ENCODE peak calls at places on chromosome 13, in four cellular contexts. M is cardiac muscle cell, G is choroid plexus epithelial cell, B is skeletal muscle cell. T is an unnamed sample.

GRCh38 chr13:23330356-23330755 is 103.1 kb downstream of the SACS start:
- DNase-seq in M (no peak), G (no peak), B (no peak), T (no peak)

GRCh38 chr13:108851660-108852059 is 222.2 kb downstream of the MYO16 start:
- DNase-seq in B (no peak), M (no peak), G (no peak), T (no peak)

GRCh38 chr13:33583398-33583797 is 234.6 kb upstream of the RFC3 start:
- DNase-seq in M (no peak), B (no peak), G (no peak), T (no peak)

GRCh38 chr13:95337597-95337996 is 36.3 kb upstream of the ABCC4 start:
- DNase-seq in B (no peak), M (no peak), G (no peak), T (no peak)

GRCh38 chr13:103883698-103884097 is 817.5 kb upstream of the SLC10A2 start:
- DNase-seq in M (peak; percentile 19), B (no peak), G (peak; percentile 18), T (no peak)

GRCh38 chr13:42485272-42485671 is 88.7 kb upstream of the TNFSF11 start:
- DNase-seq in G (peak; percentile 29), M (no peak), B (no peak), T (no peak)

GRCh38 chr13:33053397-33054066 is 37.3 kb downstream of the KL start:
- DNase-seq in M (no peak), B (no peak), G (peak; percentile 12), T (no peak)

GRCh38 chr13:75479102-75479501 is 2.9 kb downstream of the TBC1D4 start:
- DNase-seq in B (no peak), M (no peak), G (no peak), T (no peak)

GRCh38 chr13:33263484-33263883 is 22.1 kb downstream of the STARD13 start:
- DNase-seq in G (no peak), M (no peak), B (no peak), T (no peak)

GRCh38 chr13:44747179-44747578 is 171.0 kb upstream of the TSC22D1 start:
- DNase-seq in M (no peak), G (no peak), B (no peak), T (no peak)

GRCh38 chr13:97259787-97260641 is 37.9 kb downstream of the MBNL2 start:
- DNase-seq in M (peak; percentile 85), B (no peak), G (peak; percentile 87), T (no peak)

GRCh38 chr13:113860579-113861432 is 3.1 kb downstream of the GAS6 start:
- DNase-seq in G (peak; percentile 39), M (peak; percentile 51), B (no peak), T (peak; percentile 75)

GRCh38 chr13:77918391-77919261 is at the start of gene EDNRB:
- DNase-seq in M (peak; percentile 52), B (no peak), G (peak; percentile 57), T (peak; percentile 48)

GRCh38 chr13:39603424-39603947 is 493 bp upstream of the LHFPL6 start:
- DNase-seq in G (peak; percentile 39), M (peak; percentile 40), B (no peak), T (no peak)

GRCh38 chr13:26007774-26008173 is 44.0 kb downstream of the SHISA2 start:
- DNase-seq in B (no peak), M (no peak), G (peak; percentile 31), T (no peak)

GRCh38 chr13:79870766-79871165 is 389.8 kb downstream of the NDFIP2 start:
- DNase-seq in G (no peak), B (no peak), M (no peak), T (no peak)

GRCh38 chr13:44726214-44726613 is 150.1 kb upstream of the TSC22D1 start:
- DNase-seq in M (peak; percentile 97), G (peak; percentile 73), B (peak; percentile 88), T (no peak)

GRCh38 chr13:52374389-52374788 is 31.6 kb downstream of the THSD1 start:
- DNase-seq in G (no peak), B (no peak), M (no peak), T (no peak)

GRCh38 chr13:27228131-27228530 is 23.2 kb upstream of the RPL21 start:
- DNase-seq in M (no peak), B (no peak), G (no peak), T (no peak)

GRCh38 chr13:112366907-112367646 is 9.1 kb upstream of the SPACA7 start:
- DNase-seq in M (no peak), G (no peak), B (no peak), T (no peak)

GRCh38 chr13:72986197-72986596 is 72.6 kb upstream of the KLF5 start:
- DNase-seq in M (no peak), G (no peak), B (no peak), T (no peak)

GRCh38 chr13:99086869-99087129 is 108.9 kb upstream of the DOCK9 start:
- DNase-seq in G (peak; percentile 24), M (no peak), B (no peak), T (peak; percentile 36)

GRCh38 chr13:51317262-51317661 is 22.2 kb upstream of the SERPINE3 start:
- DNase-seq in G (no peak), M (no peak), B (peak; percentile 33), T (no peak)

GRCh38 chr13:111051656-111052232 is 63.4 kb upstream of the ARHGEF7 start:
- DNase-seq in G (no peak), B (no peak), M (no peak), T (no peak)

T was measured in Peyer's patch.